ENCODE peak calls at places on chromosome 9, in six cellular contexts. One of them, this sample, is unnamed.

GRCh38 chr9:3863686-3864085 is 337.9 kb upstream of the RFX3 start:
- DNase-seq in A549: no peak
- DNase-seq in sigmoid colon: no peak
- DNase-seq in K562: no peak
- DNase-seq in ovary: no peak
- DNase-seq in H1: no peak
- DNase-seq in this sample: no peak

GRCh38 chr9:89256225-89256624 is 54.8 kb upstream of the CKS2 start:
- DNase-seq in A549: no peak
- DNase-seq in sigmoid colon: no peak
- DNase-seq in K562: no peak
- DNase-seq in ovary: no peak
- DNase-seq in H1: no peak
- DNase-seq in this sample: no peak

GRCh38 chr9:3674561-3674960 is 148.8 kb upstream of the RFX3 start:
- DNase-seq in A549: no peak
- DNase-seq in sigmoid colon: no peak
- DNase-seq in K562: no peak
- DNase-seq in ovary: no peak
- DNase-seq in H1: no peak
- DNase-seq in this sample: no peak

GRCh38 chr9:89426389-89426961 is 71.4 kb downstream of the SEMA4D start:
- DNase-seq in A549: no peak
- DNase-seq in sigmoid colon: no peak
- DNase-seq in K562: no peak
- DNase-seq in ovary: no peak
- DNase-seq in H1: no peak
- DNase-seq in this sample: no peak

GRCh38 chr9:31776471-31776870 is 608.0 kb upstream of the ACO1 start:
- DNase-seq in A549: no peak
- DNase-seq in sigmoid colon: no peak
- DNase-seq in K562: no peak
- DNase-seq in ovary: no peak
- DNase-seq in H1: no peak
- DNase-seq in this sample: no peak

GRCh38 chr9:17900604-17901003 is 321.7 kb downstream of the SH3GL2 start:
- DNase-seq in A549: no peak
- DNase-seq in sigmoid colon: no peak
- DNase-seq in K562: no peak
- DNase-seq in ovary: no peak
- DNase-seq in H1: no peak
- DNase-seq in this sample: no peak

GRCh38 chr9:110626109-110626829 is 42.3 kb upstream of the MUSK start:
- DNase-seq in A549: no peak
- DNase-seq in sigmoid colon: no peak
- DNase-seq in K562: no peak
- DNase-seq in ovary: no peak
- DNase-seq in H1: no peak
- DNase-seq in this sample: no peak

GRCh38 chr9:93110400-93110855 is 14.4 kb downstream of the CARD19 start:
- DNase-seq in A549: no peak
- DNase-seq in sigmoid colon: peak; percentile 61
- DNase-seq in K562: no peak
- DNase-seq in ovary: peak; percentile 5
- DNase-seq in H1: no peak
- DNase-seq in this sample: peak; percentile 10

GRCh38 chr9:110440796-110441195 is 103.1 kb upstream of the TXNDC8 start:
- DNase-seq in A549: no peak
- DNase-seq in sigmoid colon: no peak
- DNase-seq in K562: no peak
- DNase-seq in ovary: no peak
- DNase-seq in H1: no peak
- DNase-seq in this sample: no peak

GRCh38 chr9:77997611-77998349 is 33.8 kb downstream of the GNAQ start:
- DNase-seq in A549: no peak
- DNase-seq in sigmoid colon: peak; percentile 70
- DNase-seq in K562: no peak
- DNase-seq in ovary: no peak
- DNase-seq in H1: no peak
- DNase-seq in this sample: no peak

GRCh38 chr9:79706512-79706911 is 134.7 kb downstream of the TLE4 start:
- DNase-seq in A549: no peak
- DNase-seq in sigmoid colon: no peak
- DNase-seq in K562: no peak
- DNase-seq in ovary: no peak
- DNase-seq in H1: no peak
- DNase-seq in this sample: no peak

GRCh38 chr9:79403495-79403894 is 168.3 kb upstream of the TLE4 start:
- DNase-seq in A549: no peak
- DNase-seq in sigmoid colon: no peak
- DNase-seq in K562: no peak
- DNase-seq in ovary: no peak
- DNase-seq in H1: no peak
- DNase-seq in this sample: no peak

GRCh38 chr9:8718121-8718725 is 918.6 kb upstream of the DMAC1 start:
- DNase-seq in A549: no peak
- DNase-seq in sigmoid colon: no peak
- DNase-seq in K562: no peak
- DNase-seq in ovary: no peak
- DNase-seq in H1: no peak
- DNase-seq in this sample: no peak

GRCh38 chr9:137077010-137077747 is at the start of gene UAP1L1:
- DNase-seq in A549: no peak
- DNase-seq in sigmoid colon: peak; percentile 91
- DNase-seq in K562: peak; percentile 62
- DNase-seq in ovary: no peak
- DNase-seq in H1: peak; percentile 78
- DNase-seq in this sample: peak; percentile 77
- TF ChIP-seq POLR2A in A549: no peak
- TF ChIP-seq POLR2A in sigmoid colon: no peak
- TF ChIP-seq POLR2A in K562: no peak
- TF ChIP-seq POLR2A in ovary: no peak
- TF ChIP-seq POLR2A in H1: no peak
- TF ChIP-seq POLR2A in this sample: peak; percentile 73

GRCh38 chr9:94726495-94727191 is at the start of gene AOPEP:
- DNase-seq in A549: peak; percentile 97
- DNase-seq in sigmoid colon: peak; percentile 99
- DNase-seq in K562: peak; percentile 100
- DNase-seq in ovary: peak; percentile 98
- DNase-seq in H1: peak; percentile 100
- DNase-seq in this sample: peak; percentile 97
- TF ChIP-seq EP300 in A549: no peak
- TF ChIP-seq EP300 in sigmoid colon: no peak
- TF ChIP-seq EP300 in K562: no peak
- TF ChIP-seq EP300 in ovary: no peak
- TF ChIP-seq EP300 in H1: peak; percentile 66
- TF ChIP-seq EP300 in this sample: peak; percentile 99

GRCh38 chr9:94167055-94167346 is 82.7 kb downstream of the PTPDC1 start:
- DNase-seq in A549: no peak
- DNase-seq in sigmoid colon: no peak
- DNase-seq in K562: no peak
- DNase-seq in ovary: no peak
- DNase-seq in H1: no peak
- DNase-seq in this sample: no peak
- TF ChIP-seq POLR2A in A549: no peak
- TF ChIP-seq POLR2A in sigmoid colon: peak; percentile 46
- TF ChIP-seq POLR2A in K562: peak; percentile 77
- TF ChIP-seq POLR2A in ovary: no peak
- TF ChIP-seq POLR2A in H1: no peak
- TF ChIP-seq POLR2A in this sample: no peak

GRCh38 chr9:113349434-113350337 is at the start of gene BSPRY:
- DNase-seq in A549: peak; percentile 22
- DNase-seq in sigmoid colon: no peak
- DNase-seq in K562: peak; percentile 54
- DNase-seq in ovary: no peak
- DNase-seq in H1: peak; percentile 76
- DNase-seq in this sample: no peak
- TF ChIP-seq EP300 in A549: no peak
- TF ChIP-seq EP300 in sigmoid colon: no peak
- TF ChIP-seq EP300 in K562: no peak
- TF ChIP-seq EP300 in ovary: no peak
- TF ChIP-seq EP300 in H1: no peak
- TF ChIP-seq EP300 in this sample: no peak

DNA sequence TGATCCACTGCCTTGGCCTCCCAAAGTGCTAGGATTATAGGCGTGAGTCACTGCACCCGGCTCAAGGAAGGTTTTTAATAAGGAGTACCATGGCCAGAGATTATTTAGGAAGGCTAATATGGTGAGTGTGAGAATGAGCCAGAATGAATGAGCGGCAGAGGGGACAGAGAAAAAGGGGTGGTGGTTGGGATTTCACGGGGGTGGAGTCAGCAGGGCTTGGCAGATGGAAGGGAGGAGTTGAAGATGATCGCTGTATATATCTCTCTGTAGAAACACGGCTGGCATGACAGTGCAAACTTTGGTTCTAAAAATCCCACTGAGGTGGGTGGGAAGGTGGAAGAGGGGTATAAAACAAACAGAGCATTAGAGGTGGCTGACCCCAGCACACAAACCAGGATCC is 176.7 kb upstream of the TBC1D2 start:
- DNase-seq in A549: no peak
- DNase-seq in sigmoid colon: no peak
- DNase-seq in K562: peak; percentile 72
- DNase-seq in ovary: no peak
- DNase-seq in H1: no peak
- DNase-seq in this sample: no peak
- TF ChIP-seq POLR2A in A549: no peak
- TF ChIP-seq POLR2A in sigmoid colon: no peak
- TF ChIP-seq POLR2A in K562: no peak
- TF ChIP-seq POLR2A in ovary: no peak
- TF ChIP-seq POLR2A in H1: no peak
- TF ChIP-seq POLR2A in this sample: no peak

GRCh38 chr9:27442464-27442863 is 81.6 kb upstream of the IFNK start:
- DNase-seq in A549: no peak
- DNase-seq in sigmoid colon: no peak
- DNase-seq in K562: no peak
- DNase-seq in ovary: no peak
- DNase-seq in H1: no peak
- DNase-seq in this sample: no peak

GRCh38 chr9:27437652-27438373 is 86.3 kb upstream of the IFNK start:
- DNase-seq in A549: no peak
- DNase-seq in sigmoid colon: no peak
- DNase-seq in K562: no peak
- DNase-seq in ovary: no peak
- DNase-seq in H1: no peak
- DNase-seq in this sample: no peak

GRCh38 chr9:27445057-27445990 is 78.8 kb upstream of the IFNK start:
- DNase-seq in A549: no peak
- DNase-seq in sigmoid colon: no peak
- DNase-seq in K562: no peak
- DNase-seq in ovary: no peak
- DNase-seq in H1: no peak
- DNase-seq in this sample: no peak

GRCh38 chr9:27441741-27442070 is 82.4 kb upstream of the IFNK start:
- DNase-seq in A549: no peak
- DNase-seq in sigmoid colon: no peak
- DNase-seq in K562: no peak
- DNase-seq in ovary: no peak
- DNase-seq in H1: no peak
- DNase-seq in this sample: no peak

DNA sequence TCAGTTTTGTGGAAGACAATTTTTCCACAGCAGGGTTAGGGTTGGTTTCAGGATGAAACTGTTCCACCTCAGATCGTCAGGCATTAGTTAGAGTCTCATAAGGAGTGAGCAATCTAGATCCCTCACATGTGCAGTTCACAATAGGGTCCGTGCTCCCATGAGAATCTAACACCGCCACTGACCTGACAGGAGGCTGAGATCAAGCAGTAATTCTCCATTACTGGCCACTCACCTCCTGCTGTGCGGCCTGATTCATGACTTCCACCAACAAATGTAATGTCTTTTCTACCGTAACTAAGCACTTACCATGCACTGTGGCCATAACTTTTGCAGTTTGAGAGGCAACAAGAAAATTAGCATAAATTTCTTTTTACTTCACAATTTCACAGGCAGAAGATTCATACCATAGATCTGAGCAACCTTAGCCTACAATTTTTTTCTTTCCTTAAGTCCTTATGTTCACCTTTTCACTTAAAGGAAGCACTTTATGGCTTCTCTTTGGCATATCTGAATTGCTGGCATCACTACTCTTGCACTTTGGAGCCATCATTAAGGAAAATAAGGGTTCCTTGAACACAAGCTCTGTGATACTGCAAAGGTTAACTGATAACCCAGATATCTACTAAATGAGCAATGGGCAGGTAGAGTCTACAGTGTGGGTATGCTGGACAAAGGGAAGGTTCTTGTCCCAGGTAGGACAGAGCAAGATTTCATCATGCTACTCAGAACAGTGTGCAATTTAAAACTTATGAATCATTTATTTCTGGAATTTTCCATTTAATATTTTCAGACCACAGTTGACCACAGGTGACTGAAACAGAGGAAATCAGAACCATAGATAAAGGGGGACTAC is 83.0 kb upstream of the IFNK start:
- DNase-seq in A549: no peak
- DNase-seq in sigmoid colon: no peak
- DNase-seq in K562: no peak
- DNase-seq in ovary: no peak
- DNase-seq in H1: no peak
- DNase-seq in this sample: no peak
- TF ChIP-seq EP300 in A549: no peak
- TF ChIP-seq EP300 in sigmoid colon: no peak
- TF ChIP-seq EP300 in K562: no peak
- TF ChIP-seq EP300 in ovary: no peak
- TF ChIP-seq EP300 in H1: no peak
- TF ChIP-seq EP300 in this sample: no peak